ENCODE peak calls at places on chromosomes 16 and 17, in four cellular contexts. P, H, U and C are unnamed samples.

GRCh38 chr17:8108972-8109668 is 9.2 kb downstream of the ALOXE3 start:
- DNase-seq in U (no peak), H (no peak), P (no peak), C (no peak)

GRCh38 chr16:47571711-47572110 is 110.6 kb downstream of the PHKB start:
- DNase-seq in H (no peak), P (no peak), U (no peak), C (no peak)

GRCh38 chr17:61260061-61260797 is 139.4 kb upstream of the TBX2 start:
- DNase-seq in H (no peak), P (no peak), U (no peak), C (no peak)

GRCh38 chr16:51708861-51709260 is 557.8 kb upstream of the SALL1 start:
- DNase-seq in P (no peak), U (no peak), H (no peak), C (no peak)

GRCh38 chr17:72561266-72561665 is 440.4 kb downstream of the SOX9 start:
- DNase-seq in H (no peak), P (no peak), U (no peak), C (no peak)

GRCh38 chr16:67459066-67459857 is 21.7 kb downstream of the ATP6V0D1 start:
- DNase-seq in H (no peak), P (no peak), U (no peak), C (no peak)

GRCh38 chr17:82204831-82205719 is 7.6 kb downstream of the CCDC57 start:
- DNase-seq in U (peak; percentile 87), H (no peak), P (no peak), C (no peak)

GRCh38 chr16:85639529-85640253 is 26.6 kb downstream of the GSE1 start:
- DNase-seq in P (no peak), U (no peak), H (no peak), C (no peak)

GRCh38 chr17:47719411-47720152 is 13.5 kb upstream of the TBX21 start:
- DNase-seq in U (no peak), H (no peak), P (no peak), C (no peak)

GRCh38 chr16:58098207-58099096 is 30.7 kb downstream of the CFAP20 start:
- DNase-seq in U (peak; percentile 30), P (no peak), H (no peak), C (no peak)

GRCh38 chr16:57615813-57616212 is 12.6 kb upstream of the ADGRG1 start:
- DNase-seq in U (peak; percentile 12), H (no peak), P (peak; percentile 17), C (no peak)

GRCh38 chr16:84917492-84917891 is 93.8 kb downstream of the ZDHHC7 start:
- DNase-seq in P (no peak), U (no peak), H (no peak), C (no peak)

GRCh38 chr17:49013311-49014205 is 16.4 kb downstream of the IGF2BP1 start:
- DNase-seq in H (peak; percentile 86), P (peak; percentile 79), U (no peak), C (no peak)

GRCh38 chr16:88372522-88372921 is 10.2 kb upstream of the ZNF469 start:
- DNase-seq in U (no peak), P (no peak), H (no peak), C (no peak)

GRCh38 chr17:35001549-35001948 is 21.2 kb downstream of the LIG3 start:
- DNase-seq in U (no peak), H (no peak), P (no peak), C (no peak)

GRCh38 chr16:79589495-79590134 is 10.9 kb downstream of the MAF start:
- DNase-seq in U (no peak), P (no peak), H (peak; percentile 24), C (no peak)

GRCh38 chr17:15946611-15947120 is 1.7 kb downstream of the ADORA2B start:
- DNase-seq in U (no peak), H (no peak), P (no peak), C (no peak)

GRCh38 chr17:44362479-44362963 is 1.1 kb downstream of the FAM171A2 start:
- DNase-seq in U (no peak), P (no peak), H (no peak), C (no peak)

GRCh38 chr17:66995944-66996343 is 31.4 kb downstream of the CACNG4 start:
- DNase-seq in H (no peak), P (no peak), U (no peak), C (no peak)

GRCh38 chr17:9837551-9838471 is 12.1 kb downstream of the GLP2R start:
- DNase-seq in H (no peak), U (no peak), P (peak; percentile 87), C (peak; percentile 31)

GRCh38 chr16:88651276-88651988 is 579 bp upstream of the CYBA start:
- DNase-seq in P (peak; percentile 94), H (no peak), U (no peak), C (no peak)

GRCh38 chr17:83143817-83144231 is 64.4 kb downstream of the METRNL start:
- DNase-seq in P (peak; percentile 53), U (no peak), H (no peak), C (no peak)

GRCh38 chr17:1762906-1763829 is 1.3 kb downstream of the SERPINF1 start:
- DNase-seq in H (no peak), U (no peak), P (peak; percentile 94), C (no peak)

GRCh38 chr16:75927824-75928223 is 201.5 kb upstream of the CPHXL start:
- DNase-seq in P (no peak), H (no peak), U (no peak), C (no peak)

GRCh38 chr16:49779979-49780378 is 75.9 kb downstream of the ZNF423 start:
- DNase-seq in P (no peak), H (no peak), U (no peak), C (no peak)

GRCh38 chr17:74296548-74296936 is 22.5 kb downstream of the DNAI2 start:
- DNase-seq in P (no peak), U (no peak), H (peak; percentile 67), C (no peak)

GRCh38 chr17:13016881-13017622 is 775 bp downstream of the ELAC2 start:
- DNase-seq in U (no peak), P (peak; percentile 6), H (no peak), C (no peak)

GRCh38 chr16:2691491-2692248 is 9.3 kb downstream of the KCTD5 start:
- DNase-seq in U (peak; percentile 58), P (no peak), H (peak; percentile 11), C (no peak)

GRCh38 chr17:48003686-48004120 is 32.8 kb downstream of the CDK5RAP3 start:
- DNase-seq in H (peak; percentile 68), P (no peak), U (no peak), C (no peak)

GRCh38 chr16:71723537-71724319 is 773 bp downstream of the PHLPP2 start:
- DNase-seq in P (peak; percentile 93), H (peak; percentile 81), U (no peak), C (peak; percentile 39)

GRCh38 chr16:63385714-63386113 is 1349.5 kb upstream of the CDH8 start:
- DNase-seq in U (no peak), P (no peak), H (peak; percentile 12), C (no peak)

GRCh38 chr16:30931068-30931655 is 7.8 kb downstream of the FBXL19 start:
- DNase-seq in P (no peak), U (no peak), H (no peak), C (no peak)

GRCh38 chr17:45672301-45672700 is 111.8 kb upstream of the CRHR1 start:
- DNase-seq in H (no peak), P (no peak), U (no peak), C (no peak)

GRCh38 chr17:72850410-72850809 is 242.1 kb downstream of the SLC39A11 start:
- DNase-seq in P (no peak), H (no peak), U (no peak), C (no peak)

GRCh38 chr17:74523308-74523707 is 8.0 kb downstream of the CD300LB start:
- DNase-seq in P (peak; percentile 64), H (no peak), U (no peak), C (no peak)

GRCh38 chr17:6592193-6592592 is 35.8 kb upstream of the PITPNM3 start:
- DNase-seq in H (no peak), U (no peak), P (no peak), C (no peak)

DNA sequence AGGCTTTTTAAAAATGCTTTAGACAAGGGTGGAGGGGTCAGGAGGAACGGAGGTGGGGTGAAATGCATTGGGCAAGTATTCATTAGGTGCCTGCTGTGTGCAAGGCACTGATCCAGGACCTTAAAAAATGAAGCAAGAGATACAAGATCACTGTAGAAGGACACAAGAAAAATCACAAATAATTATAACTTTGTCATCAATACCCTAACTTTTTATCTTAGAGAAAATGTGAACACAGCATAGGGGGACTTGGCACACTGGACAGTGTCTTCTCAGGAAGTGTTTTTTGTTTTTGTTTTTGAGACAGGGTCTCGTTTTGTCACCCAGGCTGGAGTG is 7.0 kb downstream of the EPOP start:
- DNase-seq in P (no peak), U (no peak), H (no peak), C (no peak)
- TF ChIP-seq CTCF in P (no peak), U (peak; percentile 88), H (peak; percentile 54), C (no peak)

GRCh38 chr17:77827461-77827968 is 131.0 kb upstream of the TNRC6C start:
- DNase-seq in U (peak; percentile 29), H (no peak), P (no peak), C (peak; percentile 7)

GRCh38 chr17:77827039-77827438 is 131.5 kb upstream of the TNRC6C start:
- DNase-seq in U (no peak), P (no peak), H (no peak), C (peak; percentile 17)

GRCh38 chr17:77825621-77826020 is 132.9 kb upstream of the TNRC6C start:
- DNase-seq in U (peak; percentile 29), H (no peak), P (no peak), C (no peak)

GRCh38 chr17:77824780-77825280 is 133.7 kb upstream of the TNRC6C start:
- DNase-seq in U (peak; percentile 13), P (no peak), H (no peak), C (no peak)

DNA sequence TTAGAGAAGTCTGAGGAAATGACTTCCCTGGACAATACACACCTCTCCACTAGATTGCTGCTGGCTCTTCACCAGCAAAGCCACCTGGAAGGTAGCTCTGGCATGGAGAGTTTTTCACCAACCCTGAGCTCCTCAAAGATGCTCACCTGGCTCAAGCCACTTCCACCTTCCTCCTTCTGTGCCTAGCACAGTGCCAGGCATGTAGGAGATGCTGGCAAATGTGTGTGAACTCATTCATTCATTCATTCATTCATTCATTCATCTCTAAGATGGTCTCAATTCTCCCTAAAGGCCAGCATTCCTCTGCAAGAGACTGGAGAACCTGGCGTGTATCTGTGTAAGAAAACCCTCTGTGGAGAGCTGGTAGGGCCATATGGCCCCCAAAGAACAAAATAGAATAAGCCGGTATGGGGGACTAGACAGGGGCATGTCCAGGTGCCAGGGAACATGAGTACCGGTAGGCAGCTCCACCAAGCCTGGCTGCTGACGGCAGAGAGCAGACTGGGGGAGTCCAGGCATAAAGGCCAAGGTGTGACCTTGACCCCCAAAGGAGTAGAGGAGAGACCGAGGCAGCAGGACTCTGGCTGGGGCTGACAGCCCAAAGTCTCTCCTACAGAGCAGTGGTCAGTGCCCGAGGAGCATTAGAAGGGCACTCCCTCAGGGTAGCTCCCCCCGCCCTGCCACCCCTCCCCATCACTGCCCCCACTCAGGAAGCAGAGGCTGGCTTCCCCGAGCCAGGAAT is 132.2 kb upstream of the TNRC6C start:
- DNase-seq in H (no peak), U (peak; percentile 27), P (no peak), C (no peak)
- TF ChIP-seq CTCF in H (no peak), U (no peak), P (no peak), C (no peak)

DNA sequence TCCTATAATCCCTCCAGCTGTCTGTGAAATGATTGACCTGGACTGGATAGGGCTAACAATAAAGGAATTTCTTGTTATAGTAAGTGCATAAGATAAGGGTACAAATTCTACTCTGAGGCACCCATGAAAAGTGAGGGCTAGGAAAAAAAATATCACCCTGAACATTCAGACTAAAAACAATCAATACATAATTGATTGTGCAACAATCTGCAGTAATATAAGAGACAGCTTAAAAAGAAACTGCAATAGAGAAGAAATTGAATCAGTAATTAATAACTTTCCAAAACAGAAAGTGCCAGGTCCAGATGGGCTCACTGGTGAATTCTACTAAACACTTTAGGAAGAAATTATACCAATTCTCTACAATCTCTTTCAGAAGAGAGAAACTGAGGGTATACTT is 44.2 kb upstream of the CREBBP start:
- DNase-seq in H (no peak), U (no peak), P (no peak), C (no peak)
- TF ChIP-seq CTCF in H (no peak), U (no peak), P (no peak), C (no peak)

GRCh38 chr16:54009464-54010176 is 277.0 kb downstream of the IRX3 start:
- DNase-seq in H (no peak), U (no peak), P (no peak), C (no peak)
- TF ChIP-seq CTCF in H (no peak), U (no peak), P (no peak), C (no peak)